ENCODE peak calls at places on chromosomes 5 and 9, in nine cellular contexts. One of them, this sample, is unnamed.

GRCh38 chr9:111287127-111287526 is 42.9 kb downstream of the OR2K2 start:
- DNase-seq in GM10248: no peak
- DNase-seq in HL-60: no peak
- DNase-seq in psoas muscle: no peak
- DNase-seq in neural crest cell: no peak
- DNase-seq in lower lobe of right lung: no peak
- DNase-seq in tibial artery: no peak
- DNase-seq in A549: peak
- DNase-seq in choroid plexus epithelial cell: peak
- DNase-seq in this sample: no peak

GRCh38 chr5:56479701-56480304 is 246.7 kb upstream of the ANKRD55 start:
- DNase-seq in GM10248: peak
- DNase-seq in HL-60: no peak
- DNase-seq in psoas muscle: no peak
- DNase-seq in neural crest cell: no peak
- DNase-seq in lower lobe of right lung: no peak
- DNase-seq in tibial artery: no peak
- DNase-seq in A549: no peak
- DNase-seq in choroid plexus epithelial cell: no peak
- DNase-seq in this sample: no peak

GRCh38 chr5:179319741-179320281 is 25.4 kb downstream of the ADAMTS2 start:
- DNase-seq in GM10248: no peak
- DNase-seq in HL-60: no peak
- DNase-seq in psoas muscle: peak
- DNase-seq in neural crest cell: no peak
- DNase-seq in lower lobe of right lung: peak
- DNase-seq in tibial artery: peak
- DNase-seq in A549: no peak
- DNase-seq in choroid plexus epithelial cell: peak
- DNase-seq in this sample: peak

GRCh38 chr5:147188200-147189108 is 46.4 kb upstream of the STK32A start:
- DNase-seq in GM10248: peak
- DNase-seq in HL-60: peak
- DNase-seq in psoas muscle: no peak
- DNase-seq in neural crest cell: peak
- DNase-seq in lower lobe of right lung: no peak
- DNase-seq in tibial artery: peak
- DNase-seq in A549: peak
- DNase-seq in choroid plexus epithelial cell: peak
- DNase-seq in this sample: no peak

GRCh38 chr5:141646026-141646425 is 5.2 kb downstream of the FCHSD1 start:
- DNase-seq in GM10248: no peak
- DNase-seq in HL-60: no peak
- DNase-seq in psoas muscle: no peak
- DNase-seq in neural crest cell: no peak
- DNase-seq in lower lobe of right lung: no peak
- DNase-seq in tibial artery: no peak
- DNase-seq in A549: no peak
- DNase-seq in choroid plexus epithelial cell: no peak
- DNase-seq in this sample: no peak

GRCh38 chr5:97009212-97009898 is 73.5 kb downstream of the LNPEP start:
- DNase-seq in GM10248: peak
- DNase-seq in HL-60: peak
- DNase-seq in psoas muscle: no peak
- DNase-seq in neural crest cell: no peak
- DNase-seq in lower lobe of right lung: no peak
- DNase-seq in tibial artery: no peak
- DNase-seq in A549: no peak
- DNase-seq in choroid plexus epithelial cell: peak
- DNase-seq in this sample: no peak

GRCh38 chr9:94720846-94721549 is 5.5 kb upstream of the AOPEP start:
- DNase-seq in GM10248: no peak
- DNase-seq in HL-60: no peak
- DNase-seq in psoas muscle: no peak
- DNase-seq in neural crest cell: no peak
- DNase-seq in lower lobe of right lung: no peak
- DNase-seq in tibial artery: no peak
- DNase-seq in A549: no peak
- DNase-seq in choroid plexus epithelial cell: no peak
- DNase-seq in this sample: no peak

GRCh38 chr5:168443950-168444700 is 42.1 kb upstream of the RARS1 start:
- DNase-seq in GM10248: no peak
- DNase-seq in HL-60: no peak
- DNase-seq in psoas muscle: no peak
- DNase-seq in neural crest cell: no peak
- DNase-seq in lower lobe of right lung: no peak
- DNase-seq in tibial artery: no peak
- DNase-seq in A549: no peak
- DNase-seq in choroid plexus epithelial cell: peak
- DNase-seq in this sample: no peak

GRCh38 chr5:136590581-136590980 is 225.2 kb upstream of the TRPC7 start:
- DNase-seq in GM10248: no peak
- DNase-seq in HL-60: no peak
- DNase-seq in psoas muscle: no peak
- DNase-seq in neural crest cell: no peak
- DNase-seq in lower lobe of right lung: no peak
- DNase-seq in tibial artery: no peak
- DNase-seq in A549: no peak
- DNase-seq in choroid plexus epithelial cell: no peak
- DNase-seq in this sample: no peak

GRCh38 chr5:160311491-160312138 is 749 bp downstream of the CCNJL start:
- DNase-seq in GM10248: no peak
- DNase-seq in HL-60: no peak
- DNase-seq in psoas muscle: peak
- DNase-seq in neural crest cell: peak
- DNase-seq in lower lobe of right lung: peak
- DNase-seq in tibial artery: peak
- DNase-seq in A549: peak
- DNase-seq in choroid plexus epithelial cell: no peak
- DNase-seq in this sample: no peak

GRCh38 chr5:150606476-150606875 is 34.0 kb upstream of the SYNPO start:
- DNase-seq in GM10248: no peak
- DNase-seq in HL-60: no peak
- DNase-seq in psoas muscle: peak
- DNase-seq in neural crest cell: no peak
- DNase-seq in lower lobe of right lung: peak
- DNase-seq in tibial artery: no peak
- DNase-seq in A549: no peak
- DNase-seq in choroid plexus epithelial cell: no peak
- DNase-seq in this sample: no peak

GRCh38 chr5:86108825-86109224 is 508.9 kb upstream of the COX7C start:
- DNase-seq in GM10248: no peak
- DNase-seq in HL-60: no peak
- DNase-seq in psoas muscle: no peak
- DNase-seq in neural crest cell: no peak
- DNase-seq in lower lobe of right lung: no peak
- DNase-seq in tibial artery: no peak
- DNase-seq in A549: no peak
- DNase-seq in choroid plexus epithelial cell: no peak
- DNase-seq in this sample: no peak

GRCh38 chr5:86115164-86115563 is 502.6 kb upstream of the COX7C start:
- DNase-seq in GM10248: no peak
- DNase-seq in HL-60: no peak
- DNase-seq in psoas muscle: no peak
- DNase-seq in neural crest cell: no peak
- DNase-seq in lower lobe of right lung: no peak
- DNase-seq in tibial artery: no peak
- DNase-seq in A549: no peak
- DNase-seq in choroid plexus epithelial cell: no peak
- DNase-seq in this sample: no peak

GRCh38 chr5:86112249-86112648 is 505.5 kb upstream of the COX7C start:
- DNase-seq in GM10248: no peak
- DNase-seq in HL-60: no peak
- DNase-seq in psoas muscle: no peak
- DNase-seq in neural crest cell: no peak
- DNase-seq in lower lobe of right lung: no peak
- DNase-seq in tibial artery: no peak
- DNase-seq in A549: no peak
- DNase-seq in choroid plexus epithelial cell: no peak
- DNase-seq in this sample: no peak
- TF ChIP-seq CTCF in GM10248: no peak
- TF ChIP-seq CTCF in HL-60: no peak
- TF ChIP-seq CTCF in psoas muscle: no peak
- TF ChIP-seq CTCF in neural crest cell: no peak
- TF ChIP-seq CTCF in lower lobe of right lung: no peak
- TF ChIP-seq CTCF in tibial artery: no peak
- TF ChIP-seq CTCF in A549: no peak
- TF ChIP-seq CTCF in choroid plexus epithelial cell: no peak
- TF ChIP-seq CTCF in this sample: no peak

GRCh38 chr9:5628530-5629311 is at the start of gene RIC1:
- DNase-seq in GM10248: peak
- DNase-seq in HL-60: peak
- DNase-seq in psoas muscle: peak
- DNase-seq in neural crest cell: peak
- DNase-seq in lower lobe of right lung: peak
- DNase-seq in tibial artery: peak
- DNase-seq in A549: peak
- DNase-seq in choroid plexus epithelial cell: peak
- DNase-seq in this sample: peak
- TF ChIP-seq CTCF in GM10248: no peak
- TF ChIP-seq CTCF in HL-60: no peak
- TF ChIP-seq CTCF in psoas muscle: no peak
- TF ChIP-seq CTCF in neural crest cell: no peak
- TF ChIP-seq CTCF in lower lobe of right lung: no peak
- TF ChIP-seq CTCF in tibial artery: peak
- TF ChIP-seq CTCF in A549: no peak
- TF ChIP-seq CTCF in choroid plexus epithelial cell: no peak
- TF ChIP-seq CTCF in this sample: peak

DNA sequence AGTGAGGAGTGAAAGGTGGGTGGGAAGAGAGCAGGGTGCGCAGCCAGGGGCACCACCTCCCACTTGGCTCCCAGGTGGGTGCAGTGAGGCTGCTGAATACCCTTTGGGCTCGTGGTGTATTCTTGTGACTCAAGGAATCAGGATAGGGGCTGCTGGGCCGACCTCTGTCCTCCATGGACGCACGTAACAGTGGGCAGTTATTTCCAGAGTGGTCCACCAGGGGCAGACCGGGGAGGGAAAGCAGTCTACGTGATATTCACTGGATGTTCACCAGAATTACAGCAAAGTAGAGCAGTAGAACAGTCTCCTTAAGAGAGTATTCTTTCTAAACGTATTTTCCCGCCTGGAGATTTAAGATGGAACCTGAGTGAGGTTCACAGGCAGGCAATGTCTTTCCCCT is 88.5 kb downstream of the SYK start:
- DNase-seq in GM10248: no peak
- DNase-seq in HL-60: no peak
- DNase-seq in psoas muscle: no peak
- DNase-seq in neural crest cell: peak
- DNase-seq in lower lobe of right lung: no peak
- DNase-seq in tibial artery: no peak
- DNase-seq in A549: no peak
- DNase-seq in choroid plexus epithelial cell: no peak
- DNase-seq in this sample: no peak
- TF ChIP-seq CTCF in GM10248: no peak
- TF ChIP-seq CTCF in HL-60: no peak
- TF ChIP-seq CTCF in psoas muscle: no peak
- TF ChIP-seq CTCF in neural crest cell: no peak
- TF ChIP-seq CTCF in lower lobe of right lung: no peak
- TF ChIP-seq CTCF in tibial artery: no peak
- TF ChIP-seq CTCF in A549: no peak
- TF ChIP-seq CTCF in choroid plexus epithelial cell: peak
- TF ChIP-seq CTCF in this sample: no peak

GRCh38 chr9:135726138-135726853 is 24.3 kb downstream of the KCNT1 start:
- DNase-seq in GM10248: no peak
- DNase-seq in HL-60: no peak
- DNase-seq in psoas muscle: no peak
- DNase-seq in neural crest cell: no peak
- DNase-seq in lower lobe of right lung: no peak
- DNase-seq in tibial artery: no peak
- DNase-seq in A549: no peak
- DNase-seq in choroid plexus epithelial cell: no peak
- DNase-seq in this sample: no peak
- TF ChIP-seq CTCF in GM10248: peak
- TF ChIP-seq CTCF in HL-60: no peak
- TF ChIP-seq CTCF in psoas muscle: no peak
- TF ChIP-seq CTCF in neural crest cell: no peak
- TF ChIP-seq CTCF in lower lobe of right lung: no peak
- TF ChIP-seq CTCF in tibial artery: no peak
- TF ChIP-seq CTCF in A549: no peak
- TF ChIP-seq CTCF in choroid plexus epithelial cell: peak
- TF ChIP-seq CTCF in this sample: no peak